ENCODE peak calls at places on chromosomes 11 and 22, in nine cellular contexts. One of them, this sample, is unnamed.
A peak's percentile ranks its signal among the peaks of the same experiment; 100 is the strongest.

GRCh38 chr11:15720460-15720859 is 605.7 kb downstream of the INSC start:
- DNase-seq in NCI-H1436: no peak
- DNase-seq in HT-29: no peak
- DNase-seq in AG10803: no peak
- DNase-seq in activated T-cell treated with anti-CD3 and anti-CD28 coated beads for 4 hours: no peak
- DNase-seq in lung: no peak
- DNase-seq in cardiac muscle cell: no peak
- DNase-seq in cerebellum: no peak
- DNase-seq in foreskin keratinocyte: no peak
- DNase-seq in this sample: peak; percentile 10

GRCh38 chr11:13277719-13278619 is at the start of gene BMAL1:
- DNase-seq in NCI-H1436: no peak
- DNase-seq in HT-29: peak; percentile 29
- DNase-seq in AG10803: no peak
- DNase-seq in activated T-cell treated with anti-CD3 and anti-CD28 coated beads for 4 hours: peak; percentile 23
- DNase-seq in lung: peak; percentile 58
- DNase-seq in cardiac muscle cell: no peak
- DNase-seq in cerebellum: no peak
- DNase-seq in foreskin keratinocyte: peak; percentile 32
- DNase-seq in this sample: no peak

GRCh38 chr11:73140213-73141030 is 1.7 kb downstream of the FCHSD2 start:
- DNase-seq in NCI-H1436: no peak
- DNase-seq in HT-29: peak; percentile 36
- DNase-seq in AG10803: peak; percentile 29
- DNase-seq in activated T-cell treated with anti-CD3 and anti-CD28 coated beads for 4 hours: no peak
- DNase-seq in lung: peak; percentile 39
- DNase-seq in cardiac muscle cell: peak; percentile 69
- DNase-seq in cerebellum: peak; percentile 26
- DNase-seq in foreskin keratinocyte: no peak
- DNase-seq in this sample: peak; percentile 23

GRCh38 chr11:11430431-11430830 is 77.4 kb upstream of the CSNK2A3 start:
- DNase-seq in NCI-H1436: no peak
- DNase-seq in HT-29: no peak
- DNase-seq in AG10803: no peak
- DNase-seq in activated T-cell treated with anti-CD3 and anti-CD28 coated beads for 4 hours: no peak
- DNase-seq in lung: no peak
- DNase-seq in cardiac muscle cell: no peak
- DNase-seq in cerebellum: no peak
- DNase-seq in foreskin keratinocyte: no peak
- DNase-seq in this sample: no peak

GRCh38 chr11:128894685-128895084 is 3.5 kb downstream of the KCNJ5 start:
- DNase-seq in NCI-H1436: no peak
- DNase-seq in HT-29: no peak
- DNase-seq in AG10803: no peak
- DNase-seq in activated T-cell treated with anti-CD3 and anti-CD28 coated beads for 4 hours: no peak
- DNase-seq in lung: peak; percentile 80
- DNase-seq in cardiac muscle cell: peak; percentile 86
- DNase-seq in cerebellum: peak; percentile 38
- DNase-seq in foreskin keratinocyte: no peak
- DNase-seq in this sample: no peak

GRCh38 chr11:130868087-130868486 is 48.2 kb downstream of the SNX19 start:
- DNase-seq in NCI-H1436: no peak
- DNase-seq in HT-29: no peak
- DNase-seq in AG10803: no peak
- DNase-seq in activated T-cell treated with anti-CD3 and anti-CD28 coated beads for 4 hours: no peak
- DNase-seq in lung: no peak
- DNase-seq in cardiac muscle cell: no peak
- DNase-seq in cerebellum: no peak
- DNase-seq in foreskin keratinocyte: no peak
- DNase-seq in this sample: no peak

GRCh38 chr11:77596626-77597025 is 6.9 kb downstream of the AQP11 start:
- DNase-seq in NCI-H1436: no peak
- DNase-seq in HT-29: no peak
- DNase-seq in AG10803: peak; percentile 83
- DNase-seq in activated T-cell treated with anti-CD3 and anti-CD28 coated beads for 4 hours: no peak
- DNase-seq in lung: no peak
- DNase-seq in cardiac muscle cell: no peak
- DNase-seq in cerebellum: no peak
- DNase-seq in foreskin keratinocyte: peak; percentile 50
- DNase-seq in this sample: peak; percentile 20

GRCh38 chr22:46068908-46069481 is 81.3 kb upstream of the PPARA start:
- DNase-seq in NCI-H1436: no peak
- DNase-seq in HT-29: peak; percentile 66
- DNase-seq in AG10803: peak; percentile 97
- DNase-seq in activated T-cell treated with anti-CD3 and anti-CD28 coated beads for 4 hours: no peak
- DNase-seq in lung: no peak
- DNase-seq in cardiac muscle cell: no peak
- DNase-seq in cerebellum: no peak
- DNase-seq in foreskin keratinocyte: peak; percentile 69
- DNase-seq in this sample: peak; percentile 84

GRCh38 chr11:94129505-94130335 is 1.1 kb downstream of the PANX1 start:
- DNase-seq in NCI-H1436: no peak
- DNase-seq in HT-29: peak; percentile 77
- DNase-seq in AG10803: peak; percentile 35
- DNase-seq in activated T-cell treated with anti-CD3 and anti-CD28 coated beads for 4 hours: no peak
- DNase-seq in lung: no peak
- DNase-seq in cardiac muscle cell: no peak
- DNase-seq in cerebellum: no peak
- DNase-seq in foreskin keratinocyte: peak; percentile 61
- DNase-seq in this sample: no peak

GRCh38 chr22:44093791-44094190 is 69.7 kb downstream of the PARVB start:
- DNase-seq in NCI-H1436: no peak
- DNase-seq in HT-29: no peak
- DNase-seq in AG10803: no peak
- DNase-seq in activated T-cell treated with anti-CD3 and anti-CD28 coated beads for 4 hours: no peak
- DNase-seq in lung: no peak
- DNase-seq in cardiac muscle cell: no peak
- DNase-seq in cerebellum: no peak
- DNase-seq in foreskin keratinocyte: no peak
- DNase-seq in this sample: no peak

This sample was measured in astrocyte.